ENCODE peak calls at places on chromosomes 5 and 9, in nine cellular contexts. Q, L, Z, V, B, Y, C, R and G are unnamed samples.

GRCh38 chr5:151757233-151758140 is 944 bp downstream of the ATOX1 start:
- DNase-seq in Q (peak; percentile 47), L (no peak), Z (no peak), V (no peak), B (no peak), Y (peak; percentile 40), C (no peak), R (no peak), G (no peak)

GRCh38 chr9:7185612-7186011 is 427.8 kb downstream of the KDM4C start:
- DNase-seq in Q (no peak), L (no peak), Z (peak; percentile 61), V (no peak), B (no peak), Y (peak; percentile 67), C (no peak), R (no peak), G (no peak)

GRCh38 chr5:42749020-42749419 is 7.6 kb upstream of the CCDC152 start:
- DNase-seq in Q (no peak), L (no peak), Z (no peak), V (no peak), B (no peak), Y (no peak), C (no peak), R (no peak), G (no peak)

GRCh38 chr5:132445930-132446329 is 44.6 kb downstream of the IRF1 start:
- DNase-seq in Q (no peak), L (no peak), Z (no peak), V (no peak), B (no peak), Y (no peak), C (no peak), R (no peak), G (no peak)

GRCh38 chr9:100505564-100506159 is 32.7 kb downstream of the TMEFF1 start:
- DNase-seq in Q (no peak), L (peak; percentile 51), Z (peak; percentile 50), V (no peak), B (peak; percentile 77), Y (peak; percentile 98), C (peak; percentile 45), R (peak; percentile 75), G (peak; percentile 56)

GRCh38 chr5:178078197-178078995 is 34.9 kb upstream of the N4BP3 start:
- DNase-seq in Q (peak; percentile 71), L (no peak), Z (no peak), V (no peak), B (no peak), Y (no peak), C (no peak), R (no peak), G (no peak)

GRCh38 chr9:128416014-128416413 is 4.6 kb upstream of the CERCAM start:
- DNase-seq in Q (no peak), L (no peak), Z (no peak), V (no peak), B (no peak), Y (peak; percentile 47), C (no peak), R (no peak), G (no peak)

GRCh38 chr9:105711867-105712266 is 17.5 kb downstream of the TMEM38B start:
- DNase-seq in Q (no peak), L (peak; percentile 29), Z (no peak), V (no peak), B (no peak), Y (no peak), C (no peak), R (no peak), G (no peak)

GRCh38 chr9:132162764-132163456 is 1.1 kb downstream of the NTNG2 start:
- DNase-seq in Q (no peak), L (no peak), Z (no peak), V (no peak), B (no peak), Y (peak; percentile 39), C (no peak), R (no peak), G (no peak)

GRCh38 chr9:4515958-4516375 is 25.7 kb downstream of the SLC1A1 start:
- DNase-seq in Q (no peak), L (no peak), Z (no peak), V (no peak), B (no peak), Y (no peak), C (no peak), R (no peak), G (no peak)

GRCh38 chr9:136949817-136950655 is 2.0 kb upstream of the LCN12 start:
- DNase-seq in Q (peak; percentile 94), L (peak; percentile 97), Z (peak; percentile 99), V (peak; percentile 98), B (peak; percentile 97), Y (peak; percentile 97), C (peak; percentile 94), R (peak; percentile 99), G (peak; percentile 97)

GRCh38 chr5:96655506-96655905 is 6.7 kb upstream of the CAST start:
- DNase-seq in Q (no peak), L (no peak), Z (no peak), V (no peak), B (no peak), Y (no peak), C (no peak), R (no peak), G (no peak)

GRCh38 chr5:134545070-134545868 is 19.8 kb downstream of the JADE2 start:
- DNase-seq in Q (no peak), L (peak; percentile 79), Z (no peak), V (peak; percentile 89), B (peak; percentile 60), Y (no peak), C (peak; percentile 85), R (peak; percentile 50), G (no peak)

GRCh38 chr5:143016777-143017374 is 246.7 kb downstream of the ARHGAP26 start:
- DNase-seq in Q (no peak), L (no peak), Z (no peak), V (no peak), B (peak; percentile 49), Y (peak; percentile 72), C (no peak), R (peak; percentile 63), G (no peak)

GRCh38 chr5:148972958-148973357 is 89.9 kb downstream of the SH3TC2 start:
- DNase-seq in Q (no peak), L (no peak), Z (peak; percentile 79), V (peak; percentile 80), B (peak; percentile 49), Y (no peak), C (peak; percentile 36), R (no peak), G (peak; percentile 31)

GRCh38 chr5:148970228-148970627 is 92.6 kb downstream of the SH3TC2 start:
- DNase-seq in Q (peak; percentile 87), L (no peak), Z (no peak), V (no peak), B (no peak), Y (peak; percentile 27), C (no peak), R (peak; percentile 56), G (peak; percentile 69)

GRCh38 chr5:148973455-148973854 is 89.4 kb downstream of the SH3TC2 start:
- DNase-seq in Q (no peak), L (no peak), Z (no peak), V (no peak), B (no peak), Y (no peak), C (no peak), R (no peak), G (no peak)

GRCh38 chr5:148970876-148971275 is 92.0 kb downstream of the SH3TC2 start:
- DNase-seq in Q (no peak), L (no peak), Z (no peak), V (no peak), B (no peak), Y (no peak), C (no peak), R (no peak), G (no peak)

GRCh38 chr5:148972396-148972795 is 90.5 kb downstream of the SH3TC2 start:
- DNase-seq in Q (no peak), L (no peak), Z (no peak), V (no peak), B (no peak), Y (no peak), C (no peak), R (no peak), G (no peak)
- H3K4me1 ChIP-seq in Q (peaks cover 16% of the 10 kb centered on the region), L (peaks cover 50% of the 10 kb centered on the region), Z (peaks cover 18% of the 10 kb centered on the region), V (peaks cover 2% of the 10 kb centered on the region), B (no peaks in the 10 kb centered on the region), Y (peaks cover 9% of the 10 kb centered on the region), C (peaks cover 61% of the 10 kb centered on the region), R (no peaks in the 10 kb centered on the region), G (peaks cover 10% of the 10 kb centered on the region)

GRCh38 chr5:95554647-95555548 is at the start of the genes ARSK and SKIC3:
- DNase-seq in Q (peak; percentile 94), L (peak; percentile 93), Z (peak; percentile 83), V (peak; percentile 96), B (peak; percentile 98), Y (peak; percentile 99), C (peak; percentile 95), R (peak; percentile 96), G (peak; percentile 94)
- H3K27ac ChIP-seq in Q (peak within 1 kb of the TSS; percentile 85), L (peak within 1 kb of the TSS; percentile 87), Z (peak within 1 kb of the TSS; percentile 87), V (peak within 1 kb of the TSS; percentile 85), B (peak within 1 kb of the TSS; percentile 93), Y (peak within 1 kb of the TSS; percentile 73), C (peak within 1 kb of the TSS; percentile 79), R (peak within 1 kb of the TSS; percentile 93), G (peak within 1 kb of the TSS; percentile 93)

GRCh38 chr5:78534148-78535009 is 114.2 kb downstream of the LHFPL2 start:
- DNase-seq in Q (no peak), L (peak; percentile 41), Z (no peak), V (peak; percentile 91), B (peak; percentile 60), Y (peak; percentile 20), C (peak; percentile 44), R (no peak), G (peak; percentile 21)

GRCh38 chr5:78538240-78538850 is 110.2 kb downstream of the LHFPL2 start:
- DNase-seq in Q (no peak), L (no peak), Z (no peak), V (no peak), B (no peak), Y (no peak), C (no peak), R (no peak), G (no peak)

GRCh38 chr5:78536797-78537196 is 111.8 kb downstream of the LHFPL2 start:
- DNase-seq in Q (no peak), L (no peak), Z (no peak), V (no peak), B (no peak), Y (no peak), C (no peak), R (no peak), G (no peak)

GRCh38 chr5:78537821-78538220 is 110.8 kb downstream of the LHFPL2 start:
- DNase-seq in Q (no peak), L (no peak), Z (peak; percentile 36), V (no peak), B (no peak), Y (peak; percentile 76), C (no peak), R (no peak), G (peak; percentile 20)

GRCh38 chr5:78537406-78537805 is 111.2 kb downstream of the LHFPL2 start:
- DNase-seq in Q (no peak), L (no peak), Z (no peak), V (no peak), B (no peak), Y (no peak), C (no peak), R (no peak), G (no peak)
- H3K4me1 ChIP-seq in Q (peaks cover 17% of the 10 kb centered on the region), L (peaks cover 45% of the 10 kb centered on the region), Z (peaks cover 22% of the 10 kb centered on the region), V (no peaks in the 10 kb centered on the region), B (peaks cover 13% of the 10 kb centered on the region), Y (peaks cover 16% of the 10 kb centered on the region), C (no peaks in the 10 kb centered on the region), R (no peaks in the 10 kb centered on the region), G (peaks cover 13% of the 10 kb centered on the region)

DNA sequence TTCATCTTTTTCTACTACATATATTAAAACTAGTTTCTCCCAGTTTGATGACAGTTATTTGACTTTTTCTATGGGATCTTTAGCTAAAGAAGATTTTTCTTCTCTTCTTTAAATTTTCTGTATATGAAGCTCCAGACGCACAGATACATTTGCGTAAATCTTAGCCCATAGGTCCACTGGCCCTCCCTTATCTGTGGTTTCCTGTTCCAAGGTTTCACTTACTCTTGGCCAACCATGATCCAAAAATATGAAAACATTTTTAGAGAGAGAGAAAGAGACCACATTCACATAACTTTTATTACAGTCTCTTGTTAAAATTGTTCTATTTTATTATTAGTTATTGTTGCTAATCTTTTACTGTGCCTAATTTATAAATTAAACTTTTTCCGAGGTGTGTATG is 270.2 kb upstream of the DAPK1 start:
- DNase-seq in Q (no peak), L (no peak), Z (no peak), V (no peak), B (no peak), Y (no peak), C (no peak), R (no peak), G (no peak)
- H3K27ac ChIP-seq in Q (no peak overlapping the region), L (no peak overlapping the region), Z (no peak overlapping the region), V (no peak overlapping the region), B (no peak overlapping the region), Y (no peak overlapping the region), C (no peak overlapping the region), R (no peak overlapping the region), G (no peak overlapping the region)